ENCODE peak calls at places on chromosome X, in nine cellular contexts. E, L, I, O, P, D, K, G and A are unnamed samples.
A peak's percentile ranks its signal among the peaks of the same experiment; 100 is the strongest.

GRCh38 chrX:122622800-122623199 is 561.3 kb upstream of the GRIA3 start:
- DNase-seq in G (no peak), O (no peak), D (no peak), P (no peak), L (no peak), E (no peak), K (no peak), I (no peak), A (no peak)

GRCh38 chrX:19602866-19603620 is 87.7 kb upstream of the MAP3K15 start:
- DNase-seq in G (no peak), K (no peak), O (no peak), I (no peak), E (no peak), D (no peak), P (no peak), L (no peak), A (no peak)

GRCh38 chrX:110541266-110541665 is 182.6 kb downstream of the RTL9 start:
- DNase-seq in K (no peak), E (no peak), P (no peak), O (no peak), L (no peak), I (no peak), D (no peak), G (no peak), A (no peak)

GRCh38 chrX:36804066-36804465 is 204.1 kb upstream of the FAM47C start:
- DNase-seq in P (no peak), K (no peak), O (no peak), E (no peak), G (no peak), L (no peak), D (no peak), I (no peak), A (no peak)

GRCh38 chrX:108362026-108362425 is 76.2 kb downstream of the COL4A6 start:
- DNase-seq in D (no peak), G (no peak), P (no peak), K (no peak), E (no peak), I (no peak), O (no peak), L (no peak), A (no peak)

GRCh38 chrX:40570346-40571093 is 10.2 kb upstream of the ATP6AP2 start:
- DNase-seq in K (no peak), O (no peak), D (no peak), I (no peak), E (no peak), L (no peak), G (no peak), P (no peak), A (no peak)

GRCh38 chrX:39827959-39828358 is 269.8 kb downstream of the BCOR start:
- DNase-seq in K (no peak), D (no peak), P (no peak), E (peak; percentile 60), I (no peak), L (no peak), O (no peak), G (peak; percentile 91), A (no peak)

GRCh38 chrX:34563809-34564208 is 93.3 kb downstream of the TMEM47 start:
- DNase-seq in D (no peak), K (no peak), O (no peak), P (no peak), G (no peak), I (no peak), L (no peak), E (no peak), A (no peak)

GRCh38 chrX:9940397-9940796 is 26.8 kb upstream of the CLDN34 start:
- DNase-seq in O (peak; percentile 78), E (no peak), D (no peak), K (no peak), P (no peak), L (no peak), G (no peak), I (no peak), A (no peak)

GRCh38 chrX:103685396-103685795 is 1.1 kb downstream of the MORF4L2 start:
- DNase-seq in E (no peak), O (no peak), I (no peak), G (no peak), K (no peak), L (no peak), D (no peak), P (no peak), A (no peak)

GRCh38 chrX:39736219-39737211 is 361.2 kb downstream of the BCOR start:
- DNase-seq in G (no peak), I (peak; percentile 61), K (no peak), L (no peak), E (no peak), D (peak; percentile 48), P (no peak), O (peak; percentile 94), A (no peak)

GRCh38 chrX:141642979-141643378 is 53.5 kb downstream of the SPANXA2 start:
- DNase-seq in D (no peak), O (no peak), I (no peak), L (no peak), P (no peak), E (no peak), K (peak; percentile 9), G (no peak), A (no peak)

GRCh38 chrX:11641368-11641767 is 24.4 kb downstream of the ARHGAP6 start:
- DNase-seq in D (no peak), I (no peak), P (no peak), L (no peak), K (no peak), O (no peak), E (no peak), G (no peak), A (no peak)

GRCh38 chrX:111041018-111041462 is 55.0 kb upstream of the PAK3 start:
- DNase-seq in D (no peak), L (no peak), O (no peak), G (peak; percentile 42), I (no peak), P (no peak), K (no peak), E (no peak), A (no peak)

GRCh38 chrX:47745386-47745785 is 86.4 kb upstream of the UXT start:
- DNase-seq in E (no peak), P (no peak), K (no peak), L (no peak), I (no peak), G (no peak), D (no peak), O (no peak), A (no peak)

GRCh38 chrX:111386884-111387283 is 25.1 kb downstream of the DCX start:
- DNase-seq in I (no peak), O (no peak), P (no peak), E (no peak), K (no peak), D (no peak), G (no peak), L (no peak), A (no peak)

GRCh38 chrX:115233497-115234219 is at the start of gene LRCH2:
- DNase-seq in I (no peak), E (no peak), O (peak; percentile 47), K (peak; percentile 83), L (no peak), P (no peak), G (no peak), D (peak; percentile 18), A (no peak)

GRCh38 chrX:96407501-96407900 is 277.1 kb upstream of the DIAPH2 start:
- DNase-seq in L (no peak), G (no peak), D (no peak), E (no peak), P (no peak), O (peak; percentile 65), I (no peak), K (no peak), A (no peak)

GRCh38 chrX:152639426-152639825 is 1.7 kb downstream of the GABRQ start:
- DNase-seq in D (no peak), P (no peak), E (no peak), K (no peak), G (no peak), O (no peak), L (no peak), I (peak; percentile 18), A (no peak)

GRCh38 chrX:27767387-27767786 is 40.4 kb upstream of the MAGEB10 start:
- DNase-seq in E (no peak), L (no peak), D (no peak), G (no peak), K (no peak), P (no peak), O (peak; percentile 7), I (no peak), A (no peak)

GRCh38 chrX:41723305-41723704 is 676 bp upstream of the GPR82 start:
- DNase-seq in I (no peak), K (no peak), D (no peak), E (no peak), P (no peak), O (no peak), G (no peak), L (no peak), A (no peak)

GRCh38 chrX:13863326-13863725 is 46.4 kb upstream of the GPM6B start:
- DNase-seq in G (no peak), O (no peak), P (no peak), K (no peak), I (no peak), E (no peak), D (no peak), L (no peak), A (no peak)

GRCh38 chrX:13864264-13864663 is 47.4 kb upstream of the GPM6B start:
- DNase-seq in K (no peak), E (no peak), I (no peak), D (no peak), O (no peak), P (no peak), G (no peak), L (no peak), A (no peak)

GRCh38 chrX:13868481-13869040 is 51.7 kb upstream of the GPM6B start:
- DNase-seq in P (no peak), O (no peak), I (no peak), L (no peak), K (no peak), E (no peak), G (no peak), D (no peak), A (no peak)
- H3K4me1 ChIP-seq in P (no peaks in the 10 kb centered on the region), O (no peaks in the 10 kb centered on the region), I (no peaks in the 10 kb centered on the region), L (no peaks in the 10 kb centered on the region), K (no peaks in the 10 kb centered on the region), E (no peaks in the 10 kb centered on the region), G (no peaks in the 10 kb centered on the region), D (no peaks in the 10 kb centered on the region), A (no peaks in the 10 kb centered on the region)

GRCh38 chrX:21930986-21931385 is 9.5 kb upstream of the SMS start:
- DNase-seq in O (no peak), L (no peak), P (no peak), K (no peak), I (no peak), E (no peak), D (no peak), G (no peak), A (no peak)
- H3K4me1 ChIP-seq in O (peaks cover 32% of the 10 kb centered on the region), L (no peaks in the 10 kb centered on the region), P (no peaks in the 10 kb centered on the region), K (no peaks in the 10 kb centered on the region), I (no peaks in the 10 kb centered on the region), E (no peaks in the 10 kb centered on the region), D (no peaks in the 10 kb centered on the region), G (peaks cover 8% of the 10 kb centered on the region), A (no peaks in the 10 kb centered on the region)

GRCh38 chrX:65705439-65705838 is 38.0 kb downstream of the MSN start:
- DNase-seq in I (no peak), E (no peak), K (no peak), D (no peak), L (no peak), O (no peak), P (no peak), G (no peak), A (no peak)
- H3K4me1 ChIP-seq in I (peaks cover 46% of the 10 kb centered on the region), E (no peaks in the 10 kb centered on the region), K (peaks cover 6% of the 10 kb centered on the region), D (peaks cover 7% of the 10 kb centered on the region), L (peaks cover 50% of the 10 kb centered on the region), O (peaks cover 62% of the 10 kb centered on the region), P (peaks cover 74% of the 10 kb centered on the region), G (peaks cover 41% of the 10 kb centered on the region), A (no peaks in the 10 kb centered on the region)

GRCh38 chrX:132876933-132877332 is 81.5 kb downstream of the HS6ST2 start:
- DNase-seq in I (no peak), O (peak; percentile 33), P (no peak), D (no peak), E (no peak), K (no peak), G (no peak), L (no peak), A (no peak)
- H3K4me1 ChIP-seq in I (no peaks in the 10 kb centered on the region), O (no peaks in the 10 kb centered on the region), P (no peaks in the 10 kb centered on the region), D (no peaks in the 10 kb centered on the region), E (no peaks in the 10 kb centered on the region), K (peaks cover 28% of the 10 kb centered on the region), G (no peaks in the 10 kb centered on the region), L (no peaks in the 10 kb centered on the region), A (peaks cover 4% of the 10 kb centered on the region)